ENCODE peak calls at places on chromosomes 2 and 18, in seven cellular contexts. P, A, R, V, I, G and Q are unnamed samples.
A peak's percentile ranks its signal among the peaks of the same experiment; 100 is the strongest.

GRCh38 chr18:58590231-58590630 is 38.7 kb downstream of the ALPK2 start:
- DNase-seq in P (peak; percentile 77), A (peak; percentile 73), R (no peak), V (no peak), I (peak; percentile 25), G (peak; percentile 91), Q (no peak)

GRCh38 chr18:56185126-56185525 is 453.3 kb downstream of the TXNL1 start:
- DNase-seq in P (no peak), A (no peak), R (no peak), V (no peak), I (no peak), G (no peak), Q (no peak)

GRCh38 chr2:231877533-231878456 is 48.4 kb downstream of the NPPC start:
- DNase-seq in P (peak; percentile 53), A (peak; percentile 31), R (no peak), V (no peak), I (peak; percentile 32), G (peak; percentile 73), Q (no peak)

GRCh38 chr18:51447351-51447896 is 249.9 kb upstream of the MEX3C start:
- DNase-seq in P (no peak), A (no peak), R (no peak), V (no peak), I (no peak), G (no peak), Q (no peak)

GRCh38 chr2:169711751-169712509 is 17.7 kb downstream of the PHOSPHO2 start:
- DNase-seq in P (peak; percentile 45), A (no peak), R (no peak), V (no peak), I (no peak), G (no peak), Q (peak; percentile 57)

GRCh38 chr18:26721876-26722581 is 143.5 kb downstream of the AQP4 start:
- DNase-seq in P (no peak), A (no peak), R (no peak), V (no peak), I (no peak), G (no peak), Q (no peak)

GRCh38 chr18:53864758-53865157 is 359.7 kb downstream of the MBD2 start:
- DNase-seq in P (no peak), A (no peak), R (no peak), V (no peak), I (no peak), G (no peak), Q (no peak)

GRCh38 chr2:234251326-234252271 is 201.1 kb downstream of the SPP2 start:
- DNase-seq in P (peak; percentile 10), A (peak; percentile 99), R (no peak), V (no peak), I (no peak), G (peak; percentile 83), Q (no peak)

GRCh38 chr2:44598330-44598729 is 236.6 kb downstream of the CAMKMT start:
- DNase-seq in P (no peak), A (no peak), R (no peak), V (no peak), I (no peak), G (no peak), Q (no peak)

GRCh38 chr2:226115832-226116200 is 683.8 kb downstream of the IRS1 start:
- DNase-seq in P (no peak), A (no peak), R (no peak), V (no peak), I (no peak), G (peak; percentile 46), Q (no peak)

GRCh38 chr2:105398522-105399206 is at the start of gene FHL2:
- DNase-seq in P (peak; percentile 64), A (peak; percentile 88), R (peak; percentile 79), V (peak; percentile 85), I (peak; percentile 92), G (peak; percentile 85), Q (peak; percentile 75)

GRCh38 chr2:11867926-11868325 is 121.5 kb downstream of the LPIN1 start:
- DNase-seq in P (no peak), A (no peak), R (no peak), V (no peak), I (no peak), G (no peak), Q (no peak)

GRCh38 chr2:239339241-239339640 is 61.6 kb downstream of the HDAC4 start:
- DNase-seq in P (no peak), A (no peak), R (no peak), V (no peak), I (no peak), G (no peak), Q (no peak)

GRCh38 chr2:112095654-112096053 is 40.6 kb downstream of the TMEM87B start:
- DNase-seq in P (no peak), A (no peak), R (no peak), V (no peak), I (no peak), G (no peak), Q (no peak)

GRCh38 chr2:106342801-106343200 is 125.4 kb downstream of the RGPD3 start:
- DNase-seq in P (no peak), A (no peak), R (no peak), V (no peak), I (no peak), G (no peak), Q (peak; percentile 90)

GRCh38 chr2:20093263-20094141 is 42.1 kb upstream of the LAPTM4A start:
- DNase-seq in P (peak; percentile 95), A (peak; percentile 83), R (peak; percentile 52), V (peak; percentile 62), I (peak; percentile 81), G (peak; percentile 49), Q (peak; percentile 78)

GRCh38 chr2:127695491-127696472 is 5.5 kb upstream of the SFT2D3 start:
- DNase-seq in P (no peak), A (peak; percentile 14), R (no peak), V (peak; percentile 52), I (peak; percentile 83), G (peak; percentile 51), Q (peak; percentile 54)

GRCh38 chr18:11040823-11041712 is 108.3 kb downstream of the PIEZO2 start:
- DNase-seq in P (peak; percentile 94), A (peak; percentile 56), R (peak; percentile 32), V (no peak), I (peak; percentile 79), G (no peak), Q (peak; percentile 23)

GRCh38 chr2:156098506-156098905 is 234.0 kb downstream of the NR4A2 start:
- DNase-seq in P (no peak), A (no peak), R (no peak), V (no peak), I (no peak), G (no peak), Q (no peak)

GRCh38 chr18:67665266-67665665 is 148.7 kb upstream of the DSEL start:
- DNase-seq in P (no peak), A (peak; percentile 34), R (no peak), V (no peak), I (peak; percentile 22), G (no peak), Q (no peak)

GRCh38 chr2:132804045-132804444 is 134.0 kb upstream of the LYPD1 start:
- DNase-seq in P (no peak), A (peak; percentile 69), R (peak; percentile 11), V (no peak), I (no peak), G (peak; percentile 58), Q (no peak)

GRCh38 chr2:3625186-3625585 is 30.3 kb downstream of the COLEC11 start:
- DNase-seq in P (no peak), A (no peak), R (no peak), V (no peak), I (no peak), G (no peak), Q (no peak)

GRCh38 chr2:110777531-110778311 is 45.3 kb downstream of the ACOXL start:
- DNase-seq in P (no peak), A (no peak), R (no peak), V (no peak), I (no peak), G (no peak), Q (no peak)

GRCh38 chr2:147538088-147538487 is 306.7 kb upstream of the ACVR2A start:
- DNase-seq in P (no peak), A (no peak), R (no peak), V (no peak), I (no peak), G (no peak), Q (no peak)

GRCh38 chr2:79090678-79091077 is 2.9 kb upstream of the REG1B start:
- DNase-seq in P (no peak), A (no peak), R (no peak), V (no peak), I (no peak), G (no peak), Q (peak; percentile 82)

GRCh38 chr2:168660859-168661258 is 141.6 kb upstream of the NOSTRIN start:
- DNase-seq in P (no peak), A (no peak), R (no peak), V (peak; percentile 64), I (peak; percentile 58), G (no peak), Q (no peak)

GRCh38 chr2:199468561-199469513 is 11.1 kb upstream of the SATB2 start:
- DNase-seq in P (no peak), A (no peak), R (no peak), V (peak; percentile 44), I (peak; percentile 80), G (no peak), Q (no peak)

GRCh38 chr2:169038338-169038757 is 7.2 kb upstream of the ABCB11 start:
- DNase-seq in P (no peak), A (peak; percentile 37), R (peak; percentile 67), V (no peak), I (no peak), G (peak; percentile 73), Q (no peak)

GRCh38 chr2:232588680-232589585 is 38.4 kb downstream of the EIF4E2 start:
- DNase-seq in P (no peak), A (peak; percentile 84), R (no peak), V (no peak), I (no peak), G (peak; percentile 68), Q (peak; percentile 84)

GRCh38 chr18:22280453-22280750 is 111.0 kb downstream of the GATA6 start:
- DNase-seq in P (no peak), A (no peak), R (no peak), V (no peak), I (no peak), G (no peak), Q (no peak)

GRCh38 chr2:151946856-151947523 is 118.8 kb upstream of the ARL5A start:
- DNase-seq in P (peak; percentile 45), A (peak; percentile 3), R (peak; percentile 40), V (peak; percentile 86), I (peak; percentile 78), G (no peak), Q (peak; percentile 15)

GRCh38 chr2:953975-954686 is 3.5 kb downstream of the SNTG2 start:
- DNase-seq in P (peak; percentile 18), A (peak; percentile 24), R (no peak), V (no peak), I (no peak), G (peak; percentile 27), Q (peak; percentile 4)

GRCh38 chr2:42999391-42999811 is 207.0 kb upstream of the HAAO start:
- DNase-seq in P (peak; percentile 53), A (no peak), R (no peak), V (no peak), I (no peak), G (no peak), Q (peak; percentile 53)

GRCh38 chr2:42042956-42043355 is 4.9 kb upstream of the PKDCC start:
- DNase-seq in P (no peak), A (no peak), R (no peak), V (no peak), I (no peak), G (no peak), Q (no peak)

GRCh38 chr2:223930002-223930976 is 14.8 kb downstream of the WDFY1 start:
- DNase-seq in P (peak; percentile 97), A (peak; percentile 25), R (peak; percentile 43), V (no peak), I (no peak), G (no peak), Q (no peak)

GRCh38 chr2:172084734-172085459 is 410 bp upstream of the DLX1 start:
- DNase-seq in P (peak; percentile 92), A (peak; percentile 93), R (peak; percentile 96), V (peak; percentile 89), I (peak; percentile 97), G (peak; percentile 92), Q (peak; percentile 68)

GRCh38 chr2:58834404-58834803 is 593.3 kb upstream of the FANCL start:
- DNase-seq in P (peak; percentile 4), A (peak; percentile 34), R (peak; percentile 50), V (no peak), I (peak; percentile 74), G (peak; percentile 17), Q (no peak)

GRCh38 chr18:8254664-8255063 is 354.6 kb upstream of the RAB12 start:
- DNase-seq in P (no peak), A (peak; percentile 29), R (no peak), V (peak; percentile 25), I (no peak), G (no peak), Q (no peak)